ENCODE peak calls at places on chromosomes 4 and X, in four cellular contexts. D is A549, W is tibial artery, X is AG04450. O is an unnamed sample.

GRCh38 chr4:67744561-67745283 is 9.5 kb downstream of the GNRHR start:
- DNase-seq in D (no peak), W (no peak), X (no peak), O (no peak)

GRCh38 chr4:113673450-113673849 is 88.1 kb downstream of the CAMK2D start:
- DNase-seq in D (no peak), W (no peak), X (no peak), O (no peak)

GRCh38 chr4:38109896-38110295 is 149.7 kb downstream of the PTTG2 start:
- DNase-seq in D (no peak), W (no peak), X (no peak), O (peak; percentile 70)

GRCh38 chr4:55032788-55033187 is 92.6 kb downstream of the KDR start:
- DNase-seq in D (no peak), W (no peak), X (no peak), O (peak; percentile 28)

GRCh38 chrX:44971674-44972073 is 98.7 kb downstream of the KDM6A start:
- DNase-seq in D (no peak), W (no peak), X (no peak), O (peak; percentile 66)

GRCh38 chr4:16027626-16028025 is 56.2 kb downstream of the PROM1 start:
- DNase-seq in D (no peak), W (no peak), X (no peak), O (no peak)

GRCh38 chr4:76377922-76378321 is 43.0 kb downstream of the CCDC158 start:
- DNase-seq in D (peak; percentile 31), W (no peak), X (no peak), O (peak; percentile 62)

GRCh38 chr4:145012841-145013240 is 85.2 kb downstream of the ANAPC10 start:
- DNase-seq in D (peak; percentile 27), W (no peak), X (no peak), O (peak; percentile 54)

GRCh38 chrX:71606536-71607216 is 11.6 kb downstream of the CXCR3 start:
- DNase-seq in D (no peak), W (no peak), X (no peak), O (no peak)

GRCh38 chr4:153725070-153725810 is 34.6 kb downstream of the RNF175 start:
- DNase-seq in D (no peak), W (no peak), X (no peak), O (no peak)

GRCh38 chrX:67613366-67613765 is 69.5 kb downstream of the AR start:
- DNase-seq in D (no peak), W (no peak), X (no peak), O (peak; percentile 46)

GRCh38 chrX:86829786-86830185 is 681.5 kb downstream of the DACH2 start:
- DNase-seq in D (no peak), W (no peak), X (no peak), O (no peak)

GRCh38 chr4:2253160-2254084 is 8.5 kb downstream of the MXD4 start:
- DNase-seq in D (no peak), W (no peak), X (no peak), O (no peak)

GRCh38 chr4:164783966-164784365 is 30.0 kb downstream of the SMIM31 start:
- DNase-seq in D (no peak), W (no peak), X (no peak), O (no peak)

GRCh38 chr4:6019316-6020263 is 1.4 kb upstream of the C4orf50 start:
- DNase-seq in D (peak; percentile 51), W (no peak), X (peak; percentile 2), O (peak; percentile 26)

GRCh38 chr4:70838972-70839536 is 636 bp downstream of the GRSF1 start:
- DNase-seq in D (peak; percentile 42), W (peak; percentile 84), X (peak; percentile 7), O (peak; percentile 64)

GRCh38 chr4:150259861-150260567 is 181.8 kb downstream of the DCLK2 start:
- DNase-seq in D (no peak), W (no peak), X (no peak), O (no peak)

GRCh38 chr4:111641813-111642579 is 503.3 kb upstream of the FAM241A start:
- DNase-seq in D (peak; percentile 88), W (peak; percentile 61), X (peak; percentile 64), O (peak; percentile 98)

GRCh38 chr4:7442609-7443140 is 7.9 kb upstream of the PSAPL1 start:
- DNase-seq in D (no peak), W (no peak), X (no peak), O (no peak)

GRCh38 chr4:185508162-185508561 is 27.1 kb downstream of the PDLIM3 start:
- DNase-seq in D (no peak), W (no peak), X (no peak), O (no peak)

GRCh38 chrX:19949340-19949739 is 41.5 kb downstream of the BCLAF3 start:
- DNase-seq in D (no peak), W (no peak), X (no peak), O (no peak)

GRCh38 chr4:52312722-52313121 is 261.6 kb downstream of the SPATA18 start:
- DNase-seq in D (no peak), W (no peak), X (no peak), O (no peak)

GRCh38 chr4:80252427-80252826 is 14.0 kb upstream of the FGF5 start:
- DNase-seq in D (no peak), W (no peak), X (no peak), O (no peak)

GRCh38 chr4:6538586-6538985 is 36.4 kb upstream of the MAN2B2 start:
- DNase-seq in D (no peak), W (no peak), X (no peak), O (no peak)

GRCh38 chr4:166290426-166290825 is 417.4 kb downstream of the TLL1 start:
- DNase-seq in D (no peak), W (no peak), X (no peak), O (no peak)

GRCh38 chr4:88937081-88937480 is 119.9 kb downstream of the FAM13A start:
- DNase-seq in D (no peak), W (no peak), X (no peak), O (peak; percentile 50)

GRCh38 chrX:115345654-115346014 is 56.1 kb downstream of the LUZP4 start:
- DNase-seq in D (no peak), W (no peak), X (no peak), O (no peak)

GRCh38 chr4:31516520-31516919 is 796.4 kb downstream of the PCDH7 start:
- DNase-seq in D (no peak), W (no peak), X (no peak), O (no peak)

GRCh38 chr4:186724048-186724860 is 598 bp upstream of the FAT1 start:
- DNase-seq in D (peak; percentile 39), W (peak; percentile 83), X (no peak), O (peak; percentile 56)

GRCh38 chr4:74394476-74395136 is 29.7 kb downstream of the EREG start:
- DNase-seq in D (no peak), W (no peak), X (no peak), O (peak; percentile 93)

GRCh38 chrX:71871367-71871766 is 39.3 kb upstream of the NHSL2 start:
- DNase-seq in D (no peak), W (no peak), X (no peak), O (no peak)

GRCh38 chr4:15902741-15903140 is 35.8 kb downstream of the FGFBP1 start:
- DNase-seq in D (no peak), W (no peak), X (no peak), O (no peak)

GRCh38 chr4:153115322-153116100 is 88.7 kb upstream of the TRIM2 start:
- DNase-seq in D (peak; percentile 69), W (no peak), X (no peak), O (peak; percentile 57)

GRCh38 chr4:41541697-41542096 is 3.7 kb downstream of the LIMCH1 start:
- DNase-seq in D (no peak), W (peak; percentile 67), X (no peak), O (peak; percentile 28)

GRCh38 chr4:170580651-170581050 is 490.9 kb upstream of the AADAT start:
- DNase-seq in D (no peak), W (no peak), X (no peak), O (no peak)
- TF ChIP-seq CTCF in D (no peak), W (no peak), X (no peak), O (no peak)

GRCh38 chrX:2928127-2928582 is 984 bp downstream of the ARSD start:
- DNase-seq in D (no peak), W (peak; percentile 67), X (no peak), O (no peak)

GRCh38 chrX:2926664-2927275 is 2.4 kb downstream of the ARSD start:
- DNase-seq in D (no peak), W (no peak), X (no peak), O (no peak)

GRCh38 chrX:2931155-2931554 is 2.0 kb upstream of the ARSD start:
- DNase-seq in D (no peak), W (no peak), X (no peak), O (no peak)

GRCh38 chrX:2931612-2932011 is 2.5 kb upstream of the ARSD start:
- DNase-seq in D (no peak), W (no peak), X (no peak), O (no peak)

GRCh38 chrX:2928583-2929434 is at the start of gene ARSD:
- DNase-seq in D (peak; percentile 97), W (peak; percentile 94), X (peak; percentile 79), O (peak; percentile 91)
- H3K4me3 ChIP-seq in D (peak within 1 kb of the TSS; percentile 94), W (peak within 1 kb of the TSS; percentile 72), X (peak within 1 kb of the TSS; percentile 68), O (peak within 1 kb of the TSS; percentile 71)

DNA sequence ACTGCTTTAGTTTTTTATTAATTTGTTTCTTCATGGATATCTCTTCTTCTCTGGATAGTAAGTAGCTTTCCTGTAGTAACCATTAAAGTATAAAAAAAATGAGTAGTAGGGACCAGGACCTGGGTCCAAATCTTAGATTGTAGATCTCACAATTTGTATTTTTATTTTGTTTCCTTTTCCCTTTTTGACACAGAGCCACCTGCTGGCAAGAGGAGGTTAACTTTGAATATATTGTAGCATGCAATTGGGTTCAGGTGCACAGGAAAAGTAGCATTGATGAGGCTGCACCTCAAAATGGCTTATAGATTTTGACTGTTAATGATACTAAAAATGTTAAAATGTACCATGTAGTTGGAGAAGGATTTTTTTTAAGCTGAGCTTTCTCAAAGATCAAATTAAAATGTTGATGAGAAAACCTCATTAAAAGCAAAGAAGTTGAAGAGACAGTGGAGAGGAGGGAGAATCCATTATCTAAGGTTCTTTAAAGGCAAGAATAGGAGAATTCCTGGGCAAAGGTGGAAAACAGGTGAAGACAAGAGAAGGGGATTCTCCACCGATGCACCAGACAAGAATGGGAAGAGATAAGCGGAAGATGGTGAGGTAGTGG is 48.3 kb upstream of the HPGDS start:
- DNase-seq in D (no peak), W (no peak), X (no peak), O (peak; percentile 15)
- TF ChIP-seq CTCF in D (peak; percentile 38), W (peak; percentile 15), X (peak; percentile 59), O (peak; percentile 56)

GRCh38 chr4:159248383-159249178 is 145.7 kb downstream of the RAPGEF2 start:
- DNase-seq in D (peak; percentile 18), W (no peak), X (peak; percentile 24), O (peak; percentile 92)
- H3K4me3 ChIP-seq in D (no peak overlapping the region), W (peak overlapping the region; percentile 42), X (peak overlapping the region; percentile 2), O (peak overlapping the region; percentile 24)

DNA sequence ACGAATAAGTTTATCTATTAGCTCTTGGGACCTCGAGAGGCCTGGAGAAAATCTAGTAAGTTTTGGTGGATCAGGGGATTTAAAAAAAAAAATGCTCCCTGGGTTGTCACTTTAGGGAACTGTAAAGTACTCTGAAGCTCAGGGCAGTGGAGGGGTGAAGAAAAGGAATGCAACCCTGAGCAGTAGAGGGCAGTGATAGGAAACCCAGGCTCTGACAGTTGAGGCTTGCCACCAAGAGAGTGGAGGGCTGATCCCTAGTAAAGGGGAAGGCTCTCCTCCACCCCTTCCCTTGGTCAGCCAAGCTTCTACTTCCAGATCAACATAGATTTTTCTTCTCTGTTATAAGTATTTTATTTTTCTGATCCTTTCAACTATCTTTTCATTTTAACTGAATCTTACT is 73.1 kb downstream of the FBXO8 start:
- DNase-seq in D (no peak), W (no peak), X (no peak), O (no peak)
- TF ChIP-seq CTCF in D (no peak), W (no peak), X (no peak), O (no peak)

O was measured in fibroblast of villous mesenchyme.